ENCODE peak calls at places on chromosomes 13 and 19, in seven cellular contexts. R is brain microvascular endothelial cell, T is OCI-LY7, Y is lung, U is AG04450, Z is gastrocnemius medialis, D is foreskin fibroblast. O is an unnamed sample.

GRCh38 chr13:51280379-51280940 is 58.3 kb downstream of the FAM124A start:
- DNase-seq in R (no peak), T (no peak), Y (no peak), U (no peak), Z (no peak), D (no peak), O (no peak)

GRCh38 chr19:35896643-35897040 is 3.7 kb downstream of the NFKBID start:
- DNase-seq in R (no peak), T (no peak), Y (no peak), U (no peak), Z (no peak), D (no peak), O (no peak)

GRCh38 chr19:10625003-10625761 is at the start of gene SLC44A2:
- DNase-seq in R (peak), T (no peak), Y (peak), U (no peak), Z (peak), D (peak), O (no peak)

GRCh38 chr13:38090913-38091312 is 221.3 kb upstream of the TRPC4 start:
- DNase-seq in R (no peak), T (no peak), Y (no peak), U (no peak), Z (no peak), D (no peak), O (no peak)

GRCh38 chr13:20035130-20035529 is 76.6 kb downstream of the ZMYM2 start:
- DNase-seq in R (no peak), T (no peak), Y (no peak), U (no peak), Z (no peak), D (no peak), O (no peak)

GRCh38 chr19:6239401-6239844 is 40.4 kb downstream of the MLLT1 start:
- DNase-seq in R (no peak), T (no peak), Y (no peak), U (no peak), Z (peak), D (no peak), O (no peak)

GRCh38 chr19:53333071-53333465 is 481 bp upstream of the ZNF845 start:
- DNase-seq in R (peak), T (peak), Y (peak), U (peak), Z (peak), D (peak), O (no peak)

GRCh38 chr13:23504188-23504587 is 66.0 kb upstream of the TNFRSF19 start:
- DNase-seq in R (peak), T (no peak), Y (no peak), U (no peak), Z (no peak), D (peak), O (no peak)

GRCh38 chr19:3114811-3115210 is 20.6 kb downstream of the GNA11 start:
- DNase-seq in R (no peak), T (no peak), Y (no peak), U (no peak), Z (no peak), D (no peak), O (no peak)

GRCh38 chr13:29922896-29923295 is 72.5 kb upstream of the UBL3 start:
- DNase-seq in R (peak), T (no peak), Y (no peak), U (no peak), Z (no peak), D (peak), O (no peak)

GRCh38 chr19:50492303-50493052 is 15.8 kb upstream of the GARIN5A start:
- DNase-seq in R (no peak), T (no peak), Y (no peak), U (no peak), Z (peak), D (no peak), O (no peak)

GRCh38 chr19:50026550-50026906 is 723 bp downstream of the ZNF473 start:
- DNase-seq in R (no peak), T (no peak), Y (no peak), U (no peak), Z (no peak), D (no peak), O (no peak)

GRCh38 chr19:16381756-16382401 is 57.3 kb downstream of the KLF2 start:
- DNase-seq in R (peak), T (no peak), Y (no peak), U (no peak), Z (peak), D (peak), O (no peak)

GRCh38 chr13:46170687-46171086 is 11.3 kb downstream of the LCP1 start:
- DNase-seq in R (no peak), T (peak), Y (no peak), U (no peak), Z (no peak), D (no peak), O (no peak)

GRCh38 chr19:54164369-54165068 is 5.0 kb upstream of the LENG1 start:
- DNase-seq in R (no peak), T (no peak), Y (peak), U (no peak), Z (no peak), D (no peak), O (peak)

GRCh38 chr19:51783373-51783772 is 11.6 kb upstream of the FPR3 start:
- DNase-seq in R (peak), T (peak), Y (no peak), U (no peak), Z (no peak), D (no peak), O (no peak)

GRCh38 chr13:76885203-76886004 is 801 bp downstream of the KCTD12 start:
- DNase-seq in R (peak), T (peak), Y (peak), U (no peak), Z (peak), D (peak), O (peak)

GRCh38 chr13:107678075-107678689 is 537.2 kb downstream of the LIG4 start:
- DNase-seq in R (no peak), T (no peak), Y (no peak), U (peak), Z (no peak), D (no peak), O (no peak)

GRCh38 chr19:35135389-35135909 is 590 bp upstream of the LGI4 start:
- DNase-seq in R (peak), T (peak), Y (peak), U (no peak), Z (peak), D (peak), O (no peak)

GRCh38 chr13:109844396-109844795 is 58.0 kb upstream of the IRS2 start:
- DNase-seq in R (no peak), T (no peak), Y (no peak), U (peak), Z (no peak), D (peak), O (no peak)

GRCh38 chr13:98665638-98665995 is 86.9 kb downstream of the SLC15A1 start:
- DNase-seq in R (no peak), T (no peak), Y (no peak), U (no peak), Z (no peak), D (no peak), O (no peak)

GRCh38 chr13:59750860-59751259 is 412.9 kb downstream of the DIAPH3 start:
- DNase-seq in R (peak), T (no peak), Y (no peak), U (peak), Z (no peak), D (peak), O (no peak)

GRCh38 chr19:21492932-21493906 is 12.2 kb upstream of the ZNF429 start:
- DNase-seq in R (no peak), T (no peak), Y (no peak), U (no peak), Z (peak), D (no peak), O (peak)

GRCh38 chr13:44045179-44045562 is 165.5 kb downstream of the LACC1 start:
- DNase-seq in R (no peak), T (no peak), Y (no peak), U (no peak), Z (no peak), D (no peak), O (no peak)

GRCh38 chr19:11446652-11447301 is 11.3 kb downstream of the PRKCSH start:
- DNase-seq in R (no peak), T (peak), Y (peak), U (no peak), Z (no peak), D (no peak), O (no peak)

GRCh38 chr13:42355118-42355840 is 83.3 kb downstream of the AKAP11 start:
- DNase-seq in R (no peak), T (no peak), Y (no peak), U (no peak), Z (no peak), D (no peak), O (no peak)

GRCh38 chr13:99965329-99966000 is 6.1 kb downstream of the ZIC5 start:
- DNase-seq in R (no peak), T (no peak), Y (no peak), U (no peak), Z (no peak), D (no peak), O (no peak)

GRCh38 chr13:111282997-111283396 is 37.4 kb upstream of the TEX29 start:
- DNase-seq in R (no peak), T (no peak), Y (no peak), U (no peak), Z (no peak), D (no peak), O (no peak)

GRCh38 chr13:48896312-48896711 is 79.4 kb upstream of the FNDC3A start:
- DNase-seq in R (peak), T (no peak), Y (no peak), U (peak), Z (no peak), D (peak), O (no peak)

GRCh38 chr13:110525328-110526319 is 35.9 kb downstream of the RAB20 start:
- DNase-seq in R (no peak), T (peak), Y (no peak), U (no peak), Z (peak), D (no peak), O (no peak)

GRCh38 chr13:79736356-79736755 is 255.4 kb downstream of the NDFIP2 start:
- DNase-seq in R (no peak), T (no peak), Y (no peak), U (no peak), Z (no peak), D (no peak), O (no peak)

GRCh38 chr19:4722671-4723464 is 774 bp downstream of the DPP9 start:
- DNase-seq in R (peak), T (peak), Y (no peak), U (no peak), Z (peak), D (peak), O (no peak)

GRCh38 chr19:2678043-2678671 is 24.3 kb downstream of the GNG7 start:
- DNase-seq in R (no peak), T (peak), Y (no peak), U (no peak), Z (no peak), D (no peak), O (peak)

GRCh38 chr13:40130871-40131636 is 475.6 kb downstream of the COG6 start:
- DNase-seq in R (peak), T (no peak), Y (no peak), U (no peak), Z (no peak), D (peak), O (peak)
- TF ChIP-seq CTCF in R (no peak), T (no peak), Y (no peak), U (no peak), Z (no peak), D (no peak), O (no peak)

DNA sequence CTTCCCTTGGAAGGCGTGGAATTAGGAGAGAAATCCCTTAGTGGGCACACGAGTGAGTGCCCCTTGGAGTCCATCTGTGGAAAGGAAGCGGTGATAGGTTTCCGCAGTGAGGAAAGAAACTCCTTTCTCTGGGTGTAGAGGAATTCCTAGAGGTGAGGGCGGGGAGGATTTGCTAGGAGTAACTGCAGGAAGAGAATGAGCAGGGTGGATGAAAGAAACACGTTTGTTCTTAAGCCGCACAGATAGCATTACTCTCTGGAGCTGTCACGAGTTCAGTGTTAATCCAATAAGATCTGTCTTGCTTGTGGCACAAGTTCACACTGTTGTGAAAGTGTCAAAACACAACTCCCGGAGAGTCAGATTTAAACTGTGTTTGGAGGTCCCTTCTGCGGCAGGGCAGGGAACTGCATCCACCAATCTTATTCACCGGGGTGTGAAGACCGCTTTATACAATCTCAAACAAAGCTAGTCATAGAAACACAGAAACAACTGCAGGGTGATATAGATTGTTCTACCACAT is 1.2 kb downstream of the KL start:
- DNase-seq in R (no peak), T (peak), Y (no peak), U (no peak), Z (peak), D (no peak), O (peak)
- TF ChIP-seq CTCF in R (peak), T (peak), Y (peak), U (peak), Z (peak), D (peak), O (peak)

GRCh38 chr19:28045621-28046020 is 1167.3 kb downstream of the UQCRFS1 start:
- DNase-seq in R (no peak), T (no peak), Y (no peak), U (no peak), Z (no peak), D (no peak), O (no peak)
- TF ChIP-seq CTCF in R (no peak), T (no peak), Y (no peak), U (no peak), Z (no peak), D (no peak), O (no peak)

DNA sequence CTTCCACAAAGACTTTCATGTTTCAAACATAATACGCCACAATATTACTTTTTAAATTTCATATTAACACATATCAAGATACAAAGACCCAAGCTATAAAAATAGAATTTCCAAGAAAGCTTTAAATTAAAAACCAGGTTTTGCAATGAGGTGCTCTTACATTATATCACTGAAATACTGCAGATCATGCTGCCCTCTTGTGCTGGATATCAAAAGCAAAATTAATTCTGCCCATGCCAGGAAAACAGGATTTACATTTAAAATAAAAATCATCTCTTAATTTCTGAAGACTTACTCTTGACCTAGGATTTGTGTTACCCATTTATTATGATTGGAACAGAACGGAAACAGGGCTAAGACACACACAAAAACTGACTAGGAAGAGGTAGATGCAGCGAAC is 145.0 kb downstream of the ABCC4 start:
- DNase-seq in R (peak), T (no peak), Y (no peak), U (no peak), Z (no peak), D (peak), O (no peak)
- TF ChIP-seq CTCF in R (peak), T (no peak), Y (no peak), U (peak), Z (no peak), D (peak), O (no peak)

GRCh38 chr19:38045554-38046253 is 138.7 kb downstream of the SIPA1L3 start:
- DNase-seq in R (no peak), T (peak), Y (no peak), U (no peak), Z (no peak), D (no peak), O (no peak)

GRCh38 chr19:38042132-38042531 is 135.1 kb downstream of the SIPA1L3 start:
- DNase-seq in R (no peak), T (no peak), Y (no peak), U (no peak), Z (no peak), D (no peak), O (no peak)

GRCh38 chr19:38046254-38047047 is 139.4 kb downstream of the SIPA1L3 start:
- DNase-seq in R (no peak), T (peak), Y (no peak), U (no peak), Z (no peak), D (no peak), O (no peak)

GRCh38 chr19:38043649-38044144 is 136.7 kb downstream of the SIPA1L3 start:
- DNase-seq in R (no peak), T (no peak), Y (no peak), U (no peak), Z (no peak), D (no peak), O (no peak)

GRCh38 chr19:38044267-38045111 is 137.5 kb downstream of the SIPA1L3 start:
- DNase-seq in R (peak), T (peak), Y (no peak), U (no peak), Z (no peak), D (peak), O (no peak)
- TF ChIP-seq CTCF in R (peak), T (peak), Y (no peak), U (no peak), Z (no peak), D (peak), O (no peak)